ENCODE peak calls at places on chromosomes 12 and 14, in four cellular contexts. One of them, this sample, is unnamed.

GRCh38 chr12:106080111-106080732 is 58.5 kb downstream of the NUAK1 start:
- DNase-seq in sigmoid colon: no peak
- DNase-seq in ovary: no peak
- DNase-seq in choroid plexus epithelial cell: peak; percentile 92
- DNase-seq in this sample: no peak

GRCh38 chr14:99971929-99972747 is 93.1 kb upstream of the EVL start:
- DNase-seq in sigmoid colon: no peak
- DNase-seq in ovary: no peak
- DNase-seq in choroid plexus epithelial cell: no peak
- DNase-seq in this sample: no peak

GRCh38 chr14:95320076-95320895 is 578 bp upstream of the CLMN start:
- DNase-seq in sigmoid colon: peak; percentile 74
- DNase-seq in ovary: peak; percentile 40
- DNase-seq in choroid plexus epithelial cell: no peak
- DNase-seq in this sample: no peak

GRCh38 chr12:53056901-53057300 is 7.0 kb downstream of the TNS2 start:
- DNase-seq in sigmoid colon: peak; percentile 60
- DNase-seq in ovary: no peak
- DNase-seq in choroid plexus epithelial cell: no peak
- DNase-seq in this sample: no peak

GRCh38 chr12:53751336-53752191 is at the start of gene CISTR:
- DNase-seq in sigmoid colon: no peak
- DNase-seq in ovary: peak; percentile 38
- DNase-seq in choroid plexus epithelial cell: no peak
- DNase-seq in this sample: no peak

GRCh38 chr12:8493084-8493483 is 20.2 kb upstream of the CLEC4D start:
- DNase-seq in sigmoid colon: no peak
- DNase-seq in ovary: no peak
- DNase-seq in choroid plexus epithelial cell: no peak
- DNase-seq in this sample: no peak

GRCh38 chr14:20934148-20934762 is 21.0 kb upstream of the RNASE2 start:
- DNase-seq in sigmoid colon: no peak
- DNase-seq in ovary: no peak
- DNase-seq in choroid plexus epithelial cell: peak; percentile 15
- DNase-seq in this sample: no peak

GRCh38 chr12:116650585-116650984 is 87.3 kb downstream of the SPRING1 start:
- DNase-seq in sigmoid colon: no peak
- DNase-seq in ovary: no peak
- DNase-seq in choroid plexus epithelial cell: no peak
- DNase-seq in this sample: no peak

GRCh38 chr12:26188641-26189040 is 6.7 kb upstream of the SSPN start:
- DNase-seq in sigmoid colon: no peak
- DNase-seq in ovary: no peak
- DNase-seq in choroid plexus epithelial cell: peak; percentile 47
- DNase-seq in this sample: no peak

GRCh38 chr12:59453461-59453860 is 142.4 kb upstream of the SLC16A7 start:
- DNase-seq in sigmoid colon: no peak
- DNase-seq in ovary: no peak
- DNase-seq in choroid plexus epithelial cell: no peak
- DNase-seq in this sample: no peak

GRCh38 chr12:262113-262512 is 523 bp downstream of the SLC6A13 start:
- DNase-seq in sigmoid colon: no peak
- DNase-seq in ovary: no peak
- DNase-seq in choroid plexus epithelial cell: no peak
- DNase-seq in this sample: no peak

GRCh38 chr14:99756796-99757195 is 36.4 kb upstream of the EML1 start:
- DNase-seq in sigmoid colon: peak; percentile 67
- DNase-seq in ovary: no peak
- DNase-seq in choroid plexus epithelial cell: no peak
- DNase-seq in this sample: no peak

DNA sequence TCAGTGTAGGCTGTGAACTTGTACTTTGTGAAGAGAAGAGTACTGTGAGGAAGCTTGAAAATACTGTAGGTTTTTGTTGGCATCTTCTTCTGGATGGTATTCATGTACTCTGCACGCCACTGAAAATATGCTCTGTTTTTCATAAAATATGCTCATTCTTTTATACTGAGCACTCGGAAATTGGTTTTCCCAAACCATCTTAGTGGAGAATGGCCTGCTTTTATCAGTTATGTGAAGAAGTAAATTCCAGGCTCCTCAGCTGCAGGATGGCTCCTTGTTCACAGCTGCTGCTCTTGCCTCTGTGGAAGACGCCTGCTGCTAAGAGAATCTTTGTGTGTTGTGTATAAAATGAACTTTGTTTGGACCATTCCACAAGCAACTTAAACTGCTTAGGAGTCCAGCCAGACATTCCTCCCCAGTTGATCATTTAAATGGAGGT is 443.5 kb upstream of the RGS6 start:
- DNase-seq in sigmoid colon: no peak
- DNase-seq in ovary: no peak
- DNase-seq in choroid plexus epithelial cell: peak; percentile 93
- DNase-seq in this sample: no peak
- H3K4me3 ChIP-seq in sigmoid colon: no peak overlapping the region
- H3K4me3 ChIP-seq in ovary: no peak overlapping the region
- H3K4me3 ChIP-seq in choroid plexus epithelial cell: no peak overlapping the region
- H3K4me3 ChIP-seq in this sample: no peak overlapping the region

GRCh38 chr12:96397756-96398421 is 2.4 kb downstream of the CDK17 start:
- DNase-seq in sigmoid colon: no peak
- DNase-seq in ovary: no peak
- DNase-seq in choroid plexus epithelial cell: no peak
- DNase-seq in this sample: no peak
- H3K4me3 ChIP-seq in sigmoid colon: peak overlapping the region; percentile 76
- H3K4me3 ChIP-seq in ovary: peak overlapping the region; percentile 94
- H3K4me3 ChIP-seq in choroid plexus epithelial cell: peak overlapping the region; percentile 85
- H3K4me3 ChIP-seq in this sample: no peak overlapping the region

DNA sequence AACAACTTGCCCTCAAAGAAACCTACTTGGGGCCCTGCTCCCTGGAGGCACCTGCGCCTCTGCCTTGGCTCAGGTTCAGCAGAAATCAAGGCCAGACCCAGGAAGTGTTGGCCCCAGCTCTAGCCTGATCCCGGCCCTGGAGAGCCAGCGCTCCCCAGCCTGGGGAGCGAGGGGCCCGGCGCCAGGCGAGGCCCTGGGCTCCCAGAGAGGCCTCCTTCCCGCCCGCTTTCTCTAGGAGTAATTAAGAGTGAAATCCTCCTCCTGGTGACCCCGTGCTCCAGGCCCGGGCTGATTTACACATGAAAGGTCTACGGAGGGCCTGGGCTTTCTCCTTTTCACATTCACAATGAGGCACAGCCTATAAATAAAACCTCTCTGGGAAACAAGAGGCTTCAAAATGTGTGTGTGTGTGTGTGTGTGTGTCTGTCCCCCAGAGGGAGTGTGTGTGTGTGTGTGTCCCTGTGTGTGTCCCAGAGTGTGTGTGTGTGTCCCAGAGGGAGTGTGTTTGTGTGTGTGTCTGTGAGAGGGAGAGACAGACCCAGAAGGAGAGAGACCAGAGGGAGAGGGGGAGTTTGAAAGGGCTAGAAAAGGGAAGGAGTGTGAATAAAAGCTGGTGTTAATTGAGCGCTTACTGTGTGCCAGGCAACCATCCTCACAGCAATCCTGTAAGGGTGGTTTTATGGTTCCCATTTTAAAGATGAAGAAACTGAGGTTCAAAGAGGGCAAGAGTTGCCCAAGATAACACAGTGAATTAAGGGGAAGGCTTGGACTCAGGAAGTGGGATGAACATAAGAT is 23.8 kb upstream of the COX6A1 start:
- DNase-seq in sigmoid colon: no peak
- DNase-seq in ovary: no peak
- DNase-seq in choroid plexus epithelial cell: no peak
- DNase-seq in this sample: peak; percentile 62
- H3K4me3 ChIP-seq in sigmoid colon: no peak overlapping the region
- H3K4me3 ChIP-seq in ovary: no peak overlapping the region
- H3K4me3 ChIP-seq in choroid plexus epithelial cell: no peak overlapping the region
- H3K4me3 ChIP-seq in this sample: no peak overlapping the region

GRCh38 chr12:6821271-6821673 is 349 bp upstream of the GPR162 start:
- DNase-seq in sigmoid colon: peak; percentile 93
- DNase-seq in ovary: peak; percentile 71
- DNase-seq in choroid plexus epithelial cell: peak; percentile 83
- DNase-seq in this sample: peak; percentile 57

GRCh38 chr12:6822461-6823135 is 977 bp downstream of the GPR162 start:
- DNase-seq in sigmoid colon: no peak
- DNase-seq in ovary: no peak
- DNase-seq in choroid plexus epithelial cell: no peak
- DNase-seq in this sample: no peak

GRCh38 chr12:6820171-6820570 is 1.4 kb upstream of the GPR162 start:
- DNase-seq in sigmoid colon: no peak
- DNase-seq in ovary: no peak
- DNase-seq in choroid plexus epithelial cell: no peak
- DNase-seq in this sample: no peak

GRCh38 chr12:6823161-6824084 is 1.8 kb downstream of the GPR162 start:
- DNase-seq in sigmoid colon: no peak
- DNase-seq in ovary: no peak
- DNase-seq in choroid plexus epithelial cell: no peak
- DNase-seq in this sample: no peak

GRCh38 chr12:6821674-6822433 is at the start of gene GPR162:
- DNase-seq in sigmoid colon: peak; percentile 88
- DNase-seq in ovary: peak; percentile 67
- DNase-seq in choroid plexus epithelial cell: peak; percentile 62
- DNase-seq in this sample: peak; percentile 38
- H3K4me3 ChIP-seq in sigmoid colon: peak within 1 kb of the TSS; percentile 58
- H3K4me3 ChIP-seq in ovary: peak within 1 kb of the TSS; percentile 19
- H3K4me3 ChIP-seq in choroid plexus epithelial cell: peak within 1 kb of the TSS; percentile 58
- H3K4me3 ChIP-seq in this sample: no peak within 1 kb of the TSS